ENCODE peak calls at places on chromosomes 2 and 18, in six cellular contexts. G is hippocampal formation; O is activated T-helper 1 cell treated with anti-CD3 and anti-CD28 coated beads, Interleukin-12 subunit alpha, Interleukin-12 subunit beta, Interleukin-2, Interleukin-4 antibody, amounts not matched to agents 30 ng/mL and 10 ng/mL and 1 ng/mL, durations not matched to agents 14 hours and 24 hours and 36 hours; S is heart right ventricle; U is A549; L is activated T-helper 2 cell treated with anti-CD3 and anti-CD28 coated beads, Interferon-gamma antibody, Interleukin-2, Interleukin-4, amounts not matched to agents 10 μg/mL and 5 μg/mL and 100 μg/mL, durations not matched to agents 14 hours and 24 hours and 36 hours. C is an unnamed sample.

GRCh38 chr2:145200307-145200706 is 680.4 kb upstream of the ZEB2 start:
- DNase-seq in G (peak; percentile 48), O (no peak), S (no peak), U (no peak), L (no peak), C (no peak)

GRCh38 chr2:5915926-5916325 is 223.7 kb downstream of the SOX11 start:
- DNase-seq in G (no peak), O (no peak), S (no peak), U (peak; percentile 10), L (no peak), C (no peak)

GRCh38 chr2:191601060-191601459 is 76.9 kb upstream of the NABP1 start:
- DNase-seq in G (no peak), O (no peak), S (no peak), U (no peak), L (no peak), C (no peak)

GRCh38 chr18:3664563-3665178 is 214.7 kb downstream of the TGIF1 start:
- DNase-seq in G (no peak), O (no peak), S (no peak), U (peak; percentile 54), L (no peak), C (no peak)

GRCh38 chr2:231640229-231640628 is 47.6 kb downstream of the TEX44 start:
- DNase-seq in G (no peak), O (no peak), S (no peak), U (no peak), L (no peak), C (no peak)

GRCh38 chr2:127078028-127078427 is 28.9 kb downstream of the BIN1 start:
- DNase-seq in G (peak; percentile 23), O (no peak), S (no peak), U (no peak), L (no peak), C (no peak)

GRCh38 chr2:137367361-137367760 is 596.9 kb upstream of the HNMT start:
- DNase-seq in G (no peak), O (no peak), S (no peak), U (no peak), L (no peak), C (no peak)

GRCh38 chr2:45289997-45290673 is 280.9 kb upstream of the SIX2 start:
- DNase-seq in G (no peak), O (peak; percentile 7), S (no peak), U (no peak), L (no peak), C (no peak)

GRCh38 chr18:46628206-46628605 is 28.8 kb downstream of the LOXHD1 start:
- DNase-seq in G (no peak), O (no peak), S (no peak), U (no peak), L (no peak), C (no peak)

GRCh38 chr18:35143615-35144596 is 96.9 kb upstream of the ZNF397 start:
- DNase-seq in G (peak; percentile 63), O (no peak), S (no peak), U (peak; percentile 56), L (no peak), C (peak; percentile 69)

GRCh38 chr2:174970092-174970491 is 35.1 kb downstream of the CHN1 start:
- DNase-seq in G (no peak), O (no peak), S (no peak), U (no peak), L (no peak), C (no peak)

GRCh38 chr2:108271691-108272253 is 16.9 kb upstream of the SULT1C2 start:
- DNase-seq in G (no peak), O (no peak), S (no peak), U (peak; percentile 86), L (no peak), C (peak; percentile 38)

GRCh38 chr18:36539674-36540073 is 242.2 kb downstream of the FHOD3 start:
- DNase-seq in G (no peak), O (no peak), S (no peak), U (no peak), L (no peak), C (no peak)

GRCh38 chr2:230785346-230785745 is 72.7 kb downstream of the CAB39 start:
- DNase-seq in G (no peak), O (no peak), S (no peak), U (no peak), L (no peak), C (no peak)

GRCh38 chr2:170716851-170717598 is 1.9 kb downstream of the SP5 start:
- DNase-seq in G (peak; percentile 14), O (peak; percentile 12), S (peak; percentile 44), U (peak; percentile 56), L (peak; percentile 25), C (peak; percentile 70)

GRCh38 chr18:55301836-55302235 is 286.2 kb downstream of the TCF4 start:
- DNase-seq in G (peak; percentile 15), O (no peak), S (no peak), U (no peak), L (no peak), C (no peak)

GRCh38 chr2:173076557-173077345 is 1.1 kb downstream of the MAP3K20 start:
- DNase-seq in G (no peak), O (peak; percentile 6), S (peak; percentile 50), U (peak; percentile 37), L (no peak), C (peak; percentile 56)

GRCh38 chr2:108417254-108417653 is 31.8 kb upstream of the GCC2 start:
- DNase-seq in G (no peak), O (no peak), S (no peak), U (peak; percentile 54), L (no peak), C (no peak)

GRCh38 chr18:7899078-7899477 is 332.0 kb downstream of the PTPRM start:
- DNase-seq in G (no peak), O (no peak), S (no peak), U (no peak), L (no peak), C (no peak)

GRCh38 chr2:96503637-96504243 is 1.4 kb downstream of the NEURL3 start:
- DNase-seq in G (no peak), O (no peak), S (no peak), U (no peak), L (no peak), C (no peak)